ENCODE peak calls at places on chromosomes 1 and 21, in eight cellular contexts. V, W, B, P, K, G, O and A are unnamed samples. For H3K4me1, the result is how much of the 10 kb centered on the place peaks cover.

GRCh38 chr1:109882288-109883245 is 28.1 kb upstream of the CSF1 start:
- DNase-seq in P (no peak), B (no peak), K (no peak), G (no peak), O (no peak), V (no peak), W (no peak), A (peak)

GRCh38 chr1:180033387-180033786 is 78.8 kb downstream of the CEP350 start:
- DNase-seq in K (no peak), V (peak), B (no peak), G (no peak), W (no peak), P (no peak), O (no peak), A (no peak)

GRCh38 chr1:5886140-5886483 is 106.1 kb downstream of the NPHP4 start:
- DNase-seq in K (no peak), B (no peak), W (no peak), G (no peak), P (no peak), O (no peak), V (no peak), A (no peak)

GRCh38 chr1:41412748-41413147 is 51.5 kb downstream of the FOXO6 start:
- DNase-seq in W (no peak), V (no peak), P (no peak), O (no peak), K (no peak), B (no peak), G (no peak), A (no peak)

GRCh38 chr1:3501856-3502665 is 47.6 kb downstream of the ARHGEF16 start:
- DNase-seq in G (peak), B (peak), P (peak), W (peak), K (peak), O (no peak), V (peak), A (peak)

GRCh38 chr1:178651742-178652141 is 73.3 kb upstream of the RALGPS2 start:
- DNase-seq in O (no peak), V (no peak), G (peak), K (no peak), B (no peak), P (no peak), W (no peak), A (no peak)

GRCh38 chr1:13687361-13687760 is 12.6 kb upstream of the PRDM2 start:
- DNase-seq in W (no peak), K (no peak), P (no peak), G (no peak), B (no peak), V (no peak), O (no peak), A (no peak)

GRCh38 chr1:161676441-161676840 is 13.5 kb downstream of the FCGR2B start:
- DNase-seq in K (no peak), B (no peak), G (no peak), V (no peak), W (no peak), P (no peak), O (no peak), A (no peak)

GRCh38 chr1:29094433-29094832 is 29.3 kb downstream of the TMEM200B start:
- DNase-seq in P (no peak), B (no peak), W (no peak), O (no peak), K (no peak), G (no peak), V (peak), A (no peak)

GRCh38 chr1:64514197-64514765 is 44.4 kb downstream of the CACHD1 start:
- DNase-seq in B (no peak), P (no peak), V (no peak), O (no peak), G (peak), K (no peak), W (no peak), A (no peak)

GRCh38 chr1:37474051-37474696 is at the start of gene ZC3H12A:
- DNase-seq in B (peak), G (peak), P (peak), V (peak), W (peak), K (peak), O (peak), A (peak)

GRCh38 chr1:44326821-44327465 is 28.1 kb downstream of the ERI3 start:
- DNase-seq in V (peak), O (no peak), P (no peak), B (no peak), K (no peak), W (no peak), G (no peak), A (no peak)

GRCh38 chr1:227753999-227754764 is 18.9 kb downstream of the SNAP47 start:
- DNase-seq in O (no peak), K (no peak), P (no peak), G (no peak), V (peak), W (no peak), B (no peak), A (no peak)

GRCh38 chr1:54273092-54273836 is 73.3 kb downstream of the MRPL37 start:
- DNase-seq in O (no peak), W (peak), K (no peak), B (peak), G (peak), V (no peak), P (peak), A (peak)

GRCh38 chr1:109438798-109439297 is 12.6 kb upstream of the PSMA5 start:
- DNase-seq in K (no peak), B (no peak), G (peak), V (peak), O (no peak), W (no peak), P (no peak), A (no peak)

GRCh38 chr1:246083416-246083815 is 423.7 kb downstream of the SMYD3 start:
- DNase-seq in G (no peak), V (no peak), K (no peak), W (no peak), P (no peak), B (no peak), O (no peak), A (no peak)

GRCh38 chr1:17648457-17649145 is 106.5 kb upstream of the ACTL8 start:
- DNase-seq in V (no peak), G (no peak), W (no peak), K (no peak), O (no peak), B (no peak), P (peak), A (no peak)

GRCh38 chr21:30793581-30794314 is 19.3 kb downstream of the KRTAP8-1 start:
- DNase-seq in V (no peak), G (peak), B (no peak), W (no peak), P (no peak), K (no peak), O (no peak), A (no peak)

GRCh38 chr1:76577818-76578185 is 289.5 kb upstream of the ST6GALNAC5 start:
- DNase-seq in W (no peak), O (no peak), P (no peak), K (no peak), V (no peak), B (no peak), G (no peak), A (no peak)

GRCh38 chr1:157781048-157781447 is 4.1 kb upstream of the FCRL2 start:
- DNase-seq in K (no peak), W (peak), V (no peak), G (no peak), P (no peak), O (no peak), B (no peak), A (no peak)

GRCh38 chr21:34733866-34734265 is 65.1 kb downstream of the CLIC6 start:
- DNase-seq in B (no peak), G (no peak), V (no peak), O (no peak), K (no peak), P (no peak), W (no peak), A (no peak)

GRCh38 chr1:41851589-41851988 is 67.1 kb downstream of the HIVEP3 start:
- DNase-seq in W (no peak), V (peak), O (no peak), B (peak), G (no peak), K (no peak), P (no peak), A (no peak)

DNA sequence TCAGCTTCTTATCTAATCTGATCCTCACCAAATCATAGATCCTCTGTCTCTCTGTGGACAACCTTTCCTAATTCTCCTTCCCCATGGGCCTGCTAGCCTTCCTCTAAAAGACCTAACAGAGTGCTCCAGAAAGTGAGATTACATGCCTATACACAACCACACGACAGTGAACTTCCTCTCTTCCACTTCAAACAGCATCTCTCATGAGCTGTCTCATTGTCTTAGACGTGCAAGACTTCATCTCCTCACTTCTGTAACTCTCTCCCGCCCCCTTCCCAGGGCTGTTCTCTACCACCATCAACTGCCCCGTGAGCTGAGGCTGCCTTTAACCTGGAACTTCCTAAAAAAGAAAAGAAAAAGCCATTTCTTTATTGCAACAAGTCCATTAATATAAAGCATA is 14.1 kb upstream of the A3GALT2 start:
- DNase-seq in V (no peak), W (no peak), K (no peak), G (no peak), O (no peak), B (no peak), P (no peak), A (no peak)
- H3K4me1 ChIP-seq in V (under half), W (under half), K (under half), G (under half), O (under half), B (under half), P (under half), A (under half)

GRCh38 chr1:12172042-12172851 is 5.5 kb downstream of the TNFRSF1B start:
- DNase-seq in K (no peak), G (no peak), W (no peak), V (no peak), B (no peak), P (no peak), O (no peak), A (no peak)
- H3K4me1 ChIP-seq in K (under half), G (under half), W (under half), V (under half), B (under half), P (under half), O (half or more), A (under half)

GRCh38 chr21:42227909-42228708 is 9.2 kb downstream of the ABCG1 start:
- DNase-seq in G (peak), B (peak), V (peak), O (peak), P (peak), K (peak), W (peak), A (peak)
- H3K4me1 ChIP-seq in G (under half), B (under half), V (under half), O (half or more), P (under half), K (under half), W (under half), A (under half)

GRCh38 chr1:91791691-91792392 is 94.1 kb downstream of the TGFBR3 start:
- DNase-seq in O (peak), W (no peak), V (peak), K (no peak), P (no peak), G (no peak), B (no peak), A (no peak)

GRCh38 chr1:91791103-91791502 is 94.8 kb downstream of the TGFBR3 start:
- DNase-seq in G (peak), K (no peak), O (no peak), P (no peak), B (peak), V (no peak), W (no peak), A (no peak)

GRCh38 chr1:91793189-91793588 is 92.8 kb downstream of the TGFBR3 start:
- DNase-seq in K (no peak), W (no peak), G (no peak), B (no peak), P (no peak), O (no peak), V (no peak), A (no peak)

GRCh38 chr1:91793877-91794276 is 92.1 kb downstream of the TGFBR3 start:
- DNase-seq in W (no peak), P (no peak), V (no peak), O (no peak), G (no peak), B (no peak), K (no peak), A (no peak)

DNA sequence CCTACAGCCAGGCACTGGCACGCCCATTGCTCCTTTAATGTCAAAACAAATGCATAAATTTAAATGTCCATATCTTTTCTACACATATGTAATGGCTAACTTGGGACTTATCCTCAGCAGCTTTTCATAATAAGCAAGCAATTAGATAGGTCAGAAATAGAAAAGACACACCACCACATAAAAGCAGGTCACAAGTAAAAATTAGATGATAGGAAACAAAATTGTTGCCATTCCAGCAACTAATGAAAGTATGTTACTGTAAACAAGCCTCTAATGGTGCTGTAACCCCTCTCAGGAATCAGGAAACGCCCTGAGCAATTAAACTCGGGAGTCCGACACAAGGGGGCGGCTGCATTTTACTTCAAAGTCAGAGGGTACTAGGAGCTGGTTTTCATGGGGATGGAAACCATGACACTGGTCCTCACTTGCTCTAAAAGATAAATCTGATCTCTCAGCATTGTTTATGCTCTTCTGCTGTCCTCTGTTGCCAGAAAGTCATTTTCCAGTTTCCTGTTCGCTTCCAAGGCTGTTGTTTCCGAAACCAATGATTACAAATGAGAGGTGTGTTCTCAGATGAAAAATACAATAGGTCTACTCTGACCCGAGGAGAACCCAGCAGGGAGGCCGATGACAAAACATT is 93.4 kb downstream of the TGFBR3 start:
- DNase-seq in P (no peak), K (no peak), G (no peak), B (peak), W (no peak), O (no peak), V (no peak), A (no peak)
- H3K4me1 ChIP-seq in P (under half), K (under half), G (under half), B (under half), W (under half), O (under half), V (under half), A (under half)

GRCh38 chr1:234214129-234214910 is 158.9 kb upstream of the COA6 start:
- DNase-seq in G (peak), B (peak), P (peak), O (no peak), K (no peak), V (peak), W (no peak), A (peak)
- H3K4me1 ChIP-seq in G (under half), B (under half), P (under half), O (under half), K (under half), V (under half), W (under half), A (under half)

GRCh38 chr1:8016244-8017241 is 9.6 kb downstream of the ERRFI1 start:
- DNase-seq in W (no peak), V (peak), O (no peak), K (no peak), G (no peak), B (no peak), P (no peak), A (no peak)

GRCh38 chr1:8013800-8014199 is 12.3 kb downstream of the ERRFI1 start:
- DNase-seq in O (no peak), B (no peak), P (no peak), V (no peak), K (no peak), W (no peak), G (no peak), A (no peak)

GRCh38 chr1:8015809-8016165 is 10.3 kb downstream of the ERRFI1 start:
- DNase-seq in P (no peak), G (no peak), K (no peak), B (no peak), W (no peak), O (no peak), V (peak), A (no peak)

GRCh38 chr1:8014381-8014988 is 11.6 kb downstream of the ERRFI1 start:
- DNase-seq in G (no peak), O (no peak), P (no peak), W (no peak), K (no peak), B (no peak), V (no peak), A (peak)

DNA sequence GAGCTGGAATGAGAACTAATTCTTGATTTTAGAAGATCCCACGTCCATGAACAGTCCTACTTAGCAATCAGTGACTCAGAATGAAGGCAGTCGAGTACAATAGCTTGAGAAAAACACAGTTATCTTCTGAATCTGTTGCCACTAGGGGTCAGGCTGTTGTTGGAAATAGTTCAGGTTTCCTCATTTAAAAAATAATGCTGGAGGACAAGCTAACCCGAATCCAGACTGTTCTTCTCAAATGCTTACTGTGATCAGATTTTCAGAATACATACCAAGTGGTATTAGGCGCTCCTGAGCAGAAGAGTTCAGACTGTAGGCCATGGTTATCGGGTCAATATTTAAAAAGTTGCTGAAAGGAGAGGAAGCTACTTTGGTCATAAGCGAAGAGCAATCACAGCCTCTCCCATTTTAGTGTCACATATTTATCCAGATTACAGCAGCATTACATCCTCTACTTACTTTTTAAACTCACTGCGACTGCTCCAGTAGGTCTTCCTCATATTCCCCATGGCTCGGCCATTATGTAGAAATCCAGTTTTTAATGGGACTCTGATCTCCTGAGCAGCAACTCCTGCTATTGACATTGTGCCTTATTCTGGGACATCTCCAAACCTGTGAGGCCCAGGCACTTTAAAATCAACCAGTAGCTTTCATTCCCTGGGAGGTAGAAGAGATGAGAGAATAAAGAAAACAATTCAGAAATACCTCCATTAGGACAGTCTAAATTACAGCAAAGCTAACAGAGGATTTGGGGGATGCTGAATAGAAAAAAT is 10.9 kb downstream of the ERRFI1 start:
- DNase-seq in V (peak), O (peak), P (no peak), W (peak), K (no peak), G (peak), B (peak), A (no peak)
- H3K4me1 ChIP-seq in V (half or more), O (under half), P (under half), W (under half), K (under half), G (under half), B (half or more), A (under half)

GRCh38 chr21:14542638-14543037 is 3.5 kb downstream of the SAMSN1 start:
- DNase-seq in B (no peak), W (no peak), K (no peak), P (no peak), G (no peak), V (no peak), O (no peak), A (no peak)
- H3K4me1 ChIP-seq in B (under half), W (under half), K (under half), P (under half), G (under half), V (under half), O (half or more), A (under half)

GRCh38 chr1:230108580-230108979 is 41.5 kb downstream of the GALNT2 start:
- DNase-seq in P (no peak), G (no peak), O (no peak), V (peak), W (no peak), B (no peak), K (no peak), A (no peak)
- H3K4me1 ChIP-seq in P (under half), G (half or more), O (under half), V (half or more), W (under half), B (half or more), K (under half), A (half or more)

DNA sequence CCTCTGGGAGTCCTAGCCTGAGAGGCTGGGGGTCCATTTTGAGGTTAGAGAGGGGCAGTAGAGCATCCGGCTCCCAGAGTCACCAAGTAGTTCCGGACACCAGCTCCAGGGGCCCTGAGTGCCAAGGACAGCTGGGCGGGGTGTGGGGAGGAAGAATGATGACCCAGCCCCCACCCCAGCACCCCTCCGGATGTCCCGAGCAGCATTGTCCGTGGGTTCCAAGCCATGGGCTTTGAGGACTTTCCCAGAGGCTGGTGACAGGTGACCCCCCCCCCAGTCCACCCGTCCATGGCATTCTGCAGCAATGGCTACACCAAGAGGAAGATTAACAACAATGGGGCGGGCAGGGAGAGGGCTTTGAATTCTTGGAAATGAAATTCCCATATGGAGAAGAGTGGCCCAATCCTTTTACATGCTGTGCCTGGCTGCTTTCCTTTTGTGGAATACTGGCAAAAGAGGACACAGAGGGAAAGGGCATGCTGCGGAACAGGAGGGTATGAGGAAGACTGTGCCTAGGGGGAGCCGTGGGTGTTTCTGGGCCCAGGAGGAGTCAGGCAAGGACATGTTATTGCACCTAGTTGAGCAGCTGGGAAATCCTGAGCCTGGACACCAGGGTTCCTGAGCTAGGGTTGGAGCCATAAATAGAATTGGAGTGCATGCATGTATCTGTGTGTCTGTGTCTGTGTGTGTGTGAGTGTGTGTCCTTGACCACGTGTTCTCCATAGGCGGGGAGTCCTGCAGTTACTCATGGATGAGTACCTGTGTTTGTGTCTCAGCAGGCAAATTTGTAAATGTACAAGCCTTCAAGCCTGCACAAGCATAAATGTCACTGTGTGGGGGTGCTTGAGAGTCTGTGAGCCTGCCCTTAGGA is 953 bp downstream of the ATP1A2 start:
- DNase-seq in O (no peak), P (no peak), K (no peak), G (no peak), V (peak), B (no peak), W (no peak), A (no peak)
- H3K4me1 ChIP-seq in O (under half), P (under half), K (under half), G (under half), V (under half), B (under half), W (under half), A (under half)